ENCODE peak calls at places on chromosomes 6 and 20, in four cellular contexts. Q is neuronal stem cell, Z is AG10803, G is Calu3. N is an unnamed sample.
A peak's percentile ranks its signal among the peaks of the same experiment; 100 is the strongest.

GRCh38 chr6:87139236-87139635 is 16.1 kb upstream of the ZNF292 start:
- DNase-seq in Q (no peak), Z (peak; percentile 63), G (peak; percentile 53), N (no peak)

GRCh38 chr6:12909828-12910227 is 193.3 kb downstream of the PHACTR1 start:
- DNase-seq in Q (no peak), Z (no peak), G (no peak), N (no peak)

GRCh38 chr6:101396552-101397173 is 3.2 kb downstream of the GRIK2 start:
- DNase-seq in Q (peak; percentile 82), Z (peak; percentile 40), G (peak; percentile 72), N (peak; percentile 62)

GRCh38 chr6:118770835-118771234 is 119.4 kb upstream of the CEP85L start:
- DNase-seq in Q (no peak), Z (no peak), G (no peak), N (no peak)

GRCh38 chr20:47278907-47279348 is 77.6 kb downstream of the ZMYND8 start:
- DNase-seq in Q (no peak), Z (no peak), G (peak; percentile 17), N (no peak)

GRCh38 chr6:118679293-118679692 is 27.9 kb upstream of the CEP85L start:
- DNase-seq in Q (no peak), Z (peak; percentile 65), G (no peak), N (peak; percentile 73)

GRCh38 chr6:16284472-16284871 is 46.1 kb downstream of the GMPR start:
- DNase-seq in Q (no peak), Z (no peak), G (no peak), N (no peak)

GRCh38 chr6:143039548-143039947 is 21.1 kb upstream of the AIG1 start:
- DNase-seq in Q (no peak), Z (no peak), G (no peak), N (no peak)

GRCh38 chr20:44402391-44403193 is 47.1 kb downstream of the HNF4A start:
- DNase-seq in Q (no peak), Z (no peak), G (no peak), N (peak; percentile 69)

GRCh38 chr20:41138217-41138526 is 829 bp downstream of the PLCG1 start:
- DNase-seq in Q (no peak), Z (peak; percentile 21), G (no peak), N (no peak)

GRCh38 chr6:153956807-153957206 is 82.2 kb upstream of the OPRM1 start:
- DNase-seq in Q (no peak), Z (peak; percentile 29), G (no peak), N (no peak)

GRCh38 chr20:38874460-38875169 is 51.6 kb upstream of the FAM83D start:
- DNase-seq in Q (no peak), Z (no peak), G (no peak), N (no peak)

GRCh38 chr6:82612475-82612874 is 248.9 kb downstream of the TPBG start:
- DNase-seq in Q (no peak), Z (no peak), G (no peak), N (no peak)

GRCh38 chr6:6942826-6943225 is 164.9 kb upstream of the RREB1 start:
- DNase-seq in Q (no peak), Z (peak; percentile 70), G (no peak), N (no peak)

GRCh38 chr6:30206152-30206551 is 7.1 kb downstream of the TRIM26 start:
- DNase-seq in Q (no peak), Z (peak; percentile 35), G (no peak), N (no peak)

GRCh38 chr6:95364016-95364604 is 213.2 kb upstream of the MANEA start:
- DNase-seq in Q (peak; percentile 14), Z (peak; percentile 0), G (no peak), N (no peak)

GRCh38 chr20:19348582-19348981 is 136.1 kb downstream of the SLC24A3 start:
- DNase-seq in Q (no peak), Z (no peak), G (no peak), N (no peak)

GRCh38 chr20:12012241-12013222 is 94.8 kb downstream of the BTBD3 start:
- DNase-seq in Q (peak; percentile 42), Z (peak; percentile 40), G (peak; percentile 69), N (peak; percentile 41)

GRCh38 chr20:63639093-63639860 is 12.4 kb upstream of the GMEB2 start:
- DNase-seq in Q (no peak), Z (no peak), G (no peak), N (peak; percentile 15)

GRCh38 chr6:16206595-16207037 is 31.8 kb upstream of the GMPR start:
- DNase-seq in Q (peak; percentile 58), Z (peak; percentile 87), G (peak; percentile 45), N (peak; percentile 52)

GRCh38 chr6:135096403-135097130 is 41.9 kb upstream of the HBS1L start:
- DNase-seq in Q (no peak), Z (no peak), G (no peak), N (no peak)

GRCh38 chr6:166470863-166471410 is 88.2 kb upstream of the MPC1 start:
- DNase-seq in Q (no peak), Z (no peak), G (no peak), N (no peak)

GRCh38 chr6:167077241-167077932 is 45.5 kb upstream of the CCR6 start:
- DNase-seq in Q (no peak), Z (no peak), G (no peak), N (no peak)

GRCh38 chr20:8755340-8756118 is 313.4 kb upstream of the PLCB4 start:
- DNase-seq in Q (no peak), Z (no peak), G (no peak), N (no peak)

GRCh38 chr6:41577865-41578713 is 31.9 kb downstream of the FOXP4 start:
- DNase-seq in Q (peak; percentile 89), Z (peak; percentile 38), G (no peak), N (peak; percentile 86)

GRCh38 chr20:51611625-51611890 is 69.0 kb upstream of the NFATC2 start:
- DNase-seq in Q (no peak), Z (no peak), G (no peak), N (no peak)

GRCh38 chr20:61387204-61387958 is 135.3 kb downstream of the CDH4 start:
- DNase-seq in Q (no peak), Z (peak; percentile 66), G (no peak), N (no peak)

GRCh38 chr6:7341989-7342742 is 29.2 kb upstream of the SSR1 start:
- DNase-seq in Q (no peak), Z (peak; percentile 5), G (no peak), N (no peak)

GRCh38 chr20:10565191-10565921 is 108.4 kb downstream of the JAG1 start:
- DNase-seq in Q (no peak), Z (peak; percentile 84), G (no peak), N (no peak)

GRCh38 chr6:130466744-130467052 is 100.9 kb downstream of the TMEM200A start:
- DNase-seq in Q (no peak), Z (no peak), G (no peak), N (no peak)

GRCh38 chr6:108408453-108408852 is 113.6 kb downstream of the AFG1L start:
- DNase-seq in Q (no peak), Z (peak; percentile 60), G (no peak), N (no peak)

GRCh38 chr6:150134280-150134920 is 8.4 kb upstream of the PPP1R14C start:
- DNase-seq in Q (no peak), Z (no peak), G (no peak), N (no peak)

GRCh38 chr20:60262967-60263603 is 304.9 kb downstream of the CDH26 start:
- DNase-seq in Q (peak; percentile 27), Z (no peak), G (peak; percentile 56), N (no peak)

N was measured in PC-9.